ENCODE peak calls at places on chromosomes 5 and 9, in six cellular contexts. O is WTC11, B is A549, I is H1, U is K562, T is HepG2. P is an unnamed sample.

GRCh38 chr5:1315018-1315708 is 20.3 kb upstream of the TERT start:
- DNase-seq in O (no peak), B (no peak), I (no peak), U (no peak), T (no peak), P (no peak)

GRCh38 chr5:11525020-11525419 is 379.2 kb downstream of the CTNND2 start:
- DNase-seq in O (no peak), B (no peak), I (no peak), U (no peak), T (no peak), P (no peak)

GRCh38 chr5:61407706-61408105 is 75.6 kb downstream of the ZSWIM6 start:
- DNase-seq in O (no peak), B (peak), I (no peak), U (no peak), T (no peak), P (no peak)

GRCh38 chr9:36891341-36891811 is 142.7 kb downstream of the PAX5 start:
- DNase-seq in O (no peak), B (no peak), I (no peak), U (no peak), T (no peak), P (no peak)

GRCh38 chr5:40410231-40410861 is 269.4 kb upstream of the PTGER4 start:
- DNase-seq in O (no peak), B (no peak), I (no peak), U (no peak), T (no peak), P (peak)

GRCh38 chr5:167072225-167072624 is 1219.2 kb upstream of the WWC1 start:
- DNase-seq in O (no peak), B (no peak), I (no peak), U (no peak), T (no peak), P (no peak)

GRCh38 chr9:7676757-7677156 is 122.8 kb downstream of the DMAC1 start:
- DNase-seq in O (no peak), B (no peak), I (no peak), U (no peak), T (peak), P (no peak)

GRCh38 chr9:115615821-115616665 is 498.1 kb upstream of the TNC start:
- DNase-seq in O (no peak), B (peak), I (no peak), U (no peak), T (no peak), P (no peak)

GRCh38 chr9:73780916-73781315 is 629.3 kb downstream of the ANXA1 start:
- DNase-seq in O (no peak), B (peak), I (no peak), U (no peak), T (no peak), P (no peak)

GRCh38 chr9:73773896-73774295 is 622.2 kb downstream of the ANXA1 start:
- DNase-seq in O (no peak), B (no peak), I (no peak), U (no peak), T (no peak), P (no peak)

DNA sequence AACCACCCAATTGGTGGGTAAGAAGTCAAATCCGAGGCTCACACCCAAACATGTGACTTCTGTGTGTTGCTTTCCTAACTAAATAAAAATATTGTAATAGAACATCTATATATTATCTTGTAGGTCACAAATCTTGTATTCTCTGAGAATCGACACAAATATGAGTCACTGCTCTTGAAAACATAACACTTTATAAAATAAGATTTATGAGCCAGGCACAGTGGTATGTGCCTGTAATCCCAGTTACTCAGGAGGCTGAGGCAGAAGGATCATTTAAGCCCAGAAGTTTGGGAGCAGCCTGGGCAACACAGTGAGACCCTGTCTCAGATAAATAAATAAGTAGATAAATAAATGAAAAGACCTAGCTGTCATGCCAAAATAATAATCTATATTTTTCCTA is 624.1 kb downstream of the ANXA1 start:
- DNase-seq in O (no peak), B (no peak), I (no peak), U (no peak), T (no peak), P (no peak)
- TF ChIP-seq JUN in O (no peak), B (no peak), I (no peak), U (no peak), T (no peak), P (no peak)

GRCh38 chr5:151872701-151873100 is 52.0 kb downstream of the GLRA1 start:
- DNase-seq in O (no peak), B (no peak), I (no peak), U (no peak), T (no peak), P (no peak)
- TF ChIP-seq JUN in O (no peak), B (no peak), I (no peak), U (no peak), T (no peak), P (no peak)

GRCh38 chr5:113807384-113808053 is 294.0 kb downstream of the YTHDC2 start:
- DNase-seq in O (no peak), B (no peak), I (no peak), U (no peak), T (no peak), P (no peak)
- TF ChIP-seq JUN in O (no peak), B (no peak), I (no peak), U (no peak), T (no peak), P (no peak)

DNA sequence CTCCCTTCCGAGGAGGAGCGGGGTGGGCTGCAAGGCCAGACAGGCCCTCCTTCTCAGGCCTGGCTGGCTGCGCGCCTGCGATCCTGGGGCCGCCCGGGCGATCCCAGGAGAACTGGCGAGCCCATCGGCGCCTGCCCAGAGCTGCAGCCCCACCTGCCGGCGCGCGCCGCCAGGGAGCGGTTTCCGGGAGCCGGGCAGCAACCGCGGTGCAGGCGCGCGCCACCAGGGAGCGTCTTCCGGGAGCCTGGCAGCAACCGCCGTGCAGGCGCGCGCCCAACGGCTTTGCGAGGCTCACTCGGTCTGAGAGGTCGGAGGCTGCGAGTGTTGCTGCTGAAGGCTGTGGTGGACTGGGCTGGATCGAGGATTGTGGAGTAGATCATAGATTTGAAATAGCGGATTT is 668.7 kb downstream of the SPATA31A6 start:
- DNase-seq in O (peak), B (peak), I (peak), U (no peak), T (peak), P (no peak)
- TF ChIP-seq JUN in O (peak), B (no peak), I (no peak), U (no peak), T (no peak), P (no peak)

GRCh38 chr9:108275906-108276305 is 579.9 kb downstream of the ACTL7B start:
- DNase-seq in O (no peak), B (no peak), I (no peak), U (no peak), T (no peak), P (no peak)
- TF ChIP-seq JUN in O (no peak), B (no peak), I (no peak), U (no peak), T (no peak), P (no peak)

DNA sequence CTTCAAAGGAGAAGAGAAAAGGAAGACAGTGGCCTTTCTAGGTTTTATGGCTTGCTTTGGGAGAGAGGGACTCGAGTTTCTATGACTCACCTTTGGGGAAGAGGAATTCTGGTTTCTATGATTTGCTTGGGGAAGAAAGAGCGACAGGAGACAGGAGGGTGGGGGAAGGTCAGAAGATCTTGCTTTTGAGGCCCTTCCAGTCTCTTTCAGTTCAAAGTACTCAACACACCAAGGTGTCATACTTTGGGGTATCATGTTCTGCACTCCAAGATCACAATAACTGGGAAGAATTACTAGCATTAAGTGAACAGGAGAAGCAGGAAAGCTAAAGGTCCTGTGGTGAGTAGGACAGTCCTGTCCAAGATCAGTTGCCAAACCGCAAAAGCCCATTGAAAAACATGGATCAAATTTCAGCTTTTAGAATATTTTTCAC is 324.5 kb downstream of the ARHGEF28 start:
- DNase-seq in O (no peak), B (no peak), I (no peak), U (no peak), T (no peak), P (no peak)
- TF ChIP-seq JUN in O (no peak), B (no peak), I (no peak), U (no peak), T (no peak), P (no peak)

DNA sequence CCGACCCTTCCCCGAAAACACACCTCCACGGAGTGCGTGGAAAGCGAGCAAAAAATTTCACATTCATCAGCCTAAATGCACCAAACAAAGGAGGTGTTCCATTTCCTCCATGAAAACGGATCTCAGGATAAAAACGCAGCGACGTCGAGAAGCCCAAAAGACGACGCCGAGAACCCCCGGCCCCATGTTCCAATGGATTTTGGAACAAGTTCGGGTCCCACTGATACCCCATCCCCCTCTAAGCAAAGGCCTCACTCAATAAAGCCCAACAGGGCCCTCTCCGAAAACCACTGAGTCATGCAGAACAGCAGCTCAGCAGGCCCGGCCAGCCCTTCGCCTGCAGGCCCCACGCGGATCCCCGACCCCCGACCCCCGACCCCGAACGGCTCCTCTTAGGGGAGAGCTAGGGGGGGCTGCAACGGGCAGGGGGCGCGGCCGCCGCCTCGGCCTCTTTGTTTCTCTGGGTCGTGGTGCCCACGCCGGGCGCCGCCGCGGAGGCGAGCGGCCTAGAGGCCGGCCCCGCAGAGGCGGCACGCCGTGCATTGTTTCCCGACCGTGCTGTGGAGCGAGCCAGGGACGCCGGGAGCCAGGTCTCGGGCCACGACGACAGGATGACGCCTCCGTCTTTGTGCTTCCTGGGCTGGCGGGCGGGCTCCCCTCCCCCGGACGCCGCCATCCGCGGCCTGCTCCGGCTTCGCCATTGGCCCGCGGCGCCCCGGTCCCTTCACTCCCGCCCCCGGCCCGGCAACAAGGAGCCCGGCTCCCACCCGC is 915 bp downstream of the ZFAND5 start:
- DNase-seq in O (peak), B (peak), I (peak), U (peak), T (peak), P (peak)
- TF ChIP-seq JUN in O (no peak), B (peak), I (no peak), U (no peak), T (no peak), P (no peak)

GRCh38 chr5:109644829-109645228 is 44.9 kb upstream of the MAN2A1 start:
- DNase-seq in O (no peak), B (no peak), I (no peak), U (no peak), T (no peak), P (no peak)
- TF ChIP-seq JUN in O (no peak), B (no peak), I (no peak), U (no peak), T (no peak), P (no peak)

GRCh38 chr5:109803854-109804253 is 114.1 kb downstream of the MAN2A1 start:
- DNase-seq in O (no peak), B (peak), I (no peak), U (no peak), T (peak), P (no peak)
- TF ChIP-seq JUN in O (no peak), B (no peak), I (no peak), U (no peak), T (no peak), P (no peak)

DNA sequence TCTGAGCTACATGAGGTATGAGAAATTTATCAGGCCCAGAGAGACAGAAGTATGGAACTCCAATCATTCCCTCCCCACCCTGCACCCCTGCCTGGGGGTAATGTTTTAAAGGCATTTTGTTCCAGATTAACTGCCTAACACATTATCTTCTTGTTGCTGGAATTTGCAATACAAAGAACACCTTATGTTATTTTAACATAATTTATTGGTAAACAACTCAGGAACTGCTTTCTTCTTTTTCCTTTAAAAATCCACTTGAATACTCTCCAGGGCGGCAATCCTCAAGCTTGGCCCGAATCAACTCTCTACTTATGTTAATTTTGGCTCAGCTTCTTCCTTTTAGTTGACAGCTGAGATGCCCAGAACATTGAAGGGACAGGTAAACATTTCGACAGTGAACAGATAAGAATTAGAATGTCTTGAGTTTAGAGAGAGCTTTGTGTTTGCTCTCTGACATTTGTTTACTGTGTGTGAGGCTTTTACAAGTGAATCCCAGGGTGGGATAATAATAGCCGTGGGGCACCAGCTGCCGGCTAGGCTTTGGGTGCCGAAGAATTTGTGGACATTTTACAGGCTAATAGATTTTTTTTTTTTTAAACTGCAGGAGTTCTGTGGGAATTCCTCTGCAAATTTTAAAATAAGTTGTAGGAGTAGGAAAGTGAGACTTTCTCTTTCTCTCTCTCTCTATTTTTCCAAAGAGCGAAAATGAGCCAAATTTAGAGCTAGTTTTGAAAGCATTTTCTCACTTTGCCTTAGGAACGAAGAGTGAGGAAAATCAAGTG is 96.3 kb upstream of the TAF11L2 start:
- DNase-seq in O (no peak), B (peak), I (no peak), U (no peak), T (no peak), P (no peak)
- TF ChIP-seq JUN in O (no peak), B (no peak), I (no peak), U (no peak), T (no peak), P (no peak)

P was measured in endothelial cell of umbilical vein.